ENCODE peak calls at places on chromosome 1, in five cellular contexts. O is MCF 10A, Y is foreskin fibroblast, F is activated B cell treated with CpG ODN at 0.5 μM for 24 hours, T is RWPE1. P is an unnamed sample.

GRCh38 chr1:62407398-62408009 is 29.3 kb upstream of the USP1 start:
- DNase-seq in O (peak), Y (peak), F (no peak), T (peak), P (no peak)

GRCh38 chr1:237033804-237034203 is 8.2 kb upstream of the RYR2 start:
- DNase-seq in O (no peak), Y (no peak), F (no peak), T (no peak), P (no peak)

GRCh38 chr1:186828612-186829542 is at the start of gene PLA2G4A:
- DNase-seq in O (peak), Y (peak), F (no peak), T (peak), P (no peak)

GRCh38 chr1:11749203-11749689 is 12.7 kb upstream of the C1orf167 start:
- DNase-seq in O (peak), Y (peak), F (peak), T (peak), P (peak)

GRCh38 chr1:27360159-27361043 is 6.4 kb downstream of the MAP3K6 start:
- DNase-seq in O (no peak), Y (no peak), F (peak), T (no peak), P (peak)

GRCh38 chr1:230691615-230692014 is 22.3 kb downstream of the AGT start:
- DNase-seq in O (no peak), Y (no peak), F (no peak), T (no peak), P (no peak)

GRCh38 chr1:89841507-89841906 is 20.7 kb downstream of the LRRC8D start:
- DNase-seq in O (no peak), Y (no peak), F (no peak), T (no peak), P (no peak)

GRCh38 chr1:200223207-200223606 is 186.6 kb downstream of the ZNF281 start:
- DNase-seq in O (peak), Y (no peak), F (no peak), T (no peak), P (no peak)

GRCh38 chr1:62685431-62685859 is 2.7 kb downstream of the DOCK7 start:
- DNase-seq in O (no peak), Y (peak), F (no peak), T (peak), P (no peak)

GRCh38 chr1:159188375-159188788 is 16.3 kb upstream of the ACKR1 start:
- DNase-seq in O (no peak), Y (peak), F (peak), T (peak), P (peak)

GRCh38 chr1:201696217-201696761 is 132.7 kb upstream of the IPO9 start:
- DNase-seq in O (peak), Y (peak), F (no peak), T (peak), P (peak)

GRCh38 chr1:30474818-30475200 is 248.6 kb downstream of the MATN1 start:
- DNase-seq in O (no peak), Y (no peak), F (no peak), T (no peak), P (no peak)

GRCh38 chr1:182716740-182717720 is 32.6 kb upstream of the RGS8 start:
- DNase-seq in O (no peak), Y (no peak), F (no peak), T (no peak), P (no peak)

GRCh38 chr1:182169203-182169602 is 107.7 kb upstream of the ZNF648 start:
- DNase-seq in O (no peak), Y (no peak), F (no peak), T (no peak), P (no peak)

GRCh38 chr1:21926065-21926464 is 11.0 kb downstream of the HSPG2 start:
- DNase-seq in O (no peak), Y (no peak), F (no peak), T (no peak), P (no peak)

GRCh38 chr1:25805863-25806225 is 5.9 kb downstream of the SELENON start:
- DNase-seq in O (no peak), Y (peak), F (no peak), T (no peak), P (no peak)

GRCh38 chr1:215523128-215523861 is 43.8 kb upstream of the KCTD3 start:
- DNase-seq in O (no peak), Y (peak), F (no peak), T (no peak), P (no peak)

GRCh38 chr1:59701376-59701775 is 113.4 kb upstream of the HOOK1 start:
- DNase-seq in O (no peak), Y (peak), F (no peak), T (no peak), P (no peak)

GRCh38 chr1:234541281-234541975 is 62.4 kb upstream of the TARBP1 start:
- DNase-seq in O (peak), Y (peak), F (no peak), T (peak), P (no peak)

GRCh38 chr1:157995575-157996169 is 2.2 kb downstream of the KIRREL1 start:
- DNase-seq in O (no peak), Y (no peak), F (no peak), T (no peak), P (no peak)

GRCh38 chr1:204830671-204831585 is 39.7 kb upstream of the NFASC start:
- DNase-seq in O (no peak), Y (no peak), F (no peak), T (no peak), P (no peak)

GRCh38 chr1:229863651-229864545 is 203.1 kb upstream of the GALNT2 start:
- DNase-seq in O (no peak), Y (no peak), F (no peak), T (no peak), P (no peak)

GRCh38 chr1:59730759-59731478 is 83.8 kb upstream of the HOOK1 start:
- DNase-seq in O (peak), Y (peak), F (no peak), T (peak), P (no peak)

GRCh38 chr1:221715321-221716169 is 26.3 kb downstream of the DUSP10 start:
- DNase-seq in O (peak), Y (no peak), F (no peak), T (no peak), P (peak)

GRCh38 chr1:199774433-199775089 is 252.9 kb upstream of the NR5A2 start:
- DNase-seq in O (peak), Y (peak), F (no peak), T (peak), P (no peak)

GRCh38 chr1:61238371-61238689 is 156.0 kb downstream of the NFIA start:
- DNase-seq in O (no peak), Y (no peak), F (no peak), T (no peak), P (no peak)

GRCh38 chr1:195577748-195578147 is 1030.5 kb downstream of the KCNT2 start:
- DNase-seq in O (no peak), Y (no peak), F (no peak), T (no peak), P (no peak)

GRCh38 chr1:185066181-185066580 is 20.8 kb downstream of the RNF2 start:
- DNase-seq in O (no peak), Y (no peak), F (no peak), T (no peak), P (no peak)

DNA sequence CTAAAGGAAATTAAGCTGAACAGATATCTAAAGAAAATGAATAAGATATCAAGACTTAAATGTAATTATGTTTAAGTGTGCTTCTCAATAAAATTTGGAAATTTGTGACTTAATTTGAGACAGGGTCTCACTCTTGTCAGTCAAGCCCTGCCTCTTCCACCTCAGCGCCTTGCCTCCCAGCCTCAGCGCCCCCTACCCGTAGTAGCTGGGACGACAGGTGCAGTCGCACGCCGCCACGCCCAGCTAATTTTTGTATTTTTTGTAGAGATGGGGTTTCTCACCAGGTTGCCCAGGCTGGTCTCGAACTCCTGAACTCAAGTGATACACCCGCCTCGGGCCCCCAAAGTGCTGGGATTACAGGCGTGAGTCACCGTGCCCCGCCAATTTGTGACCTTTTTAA is 117.0 kb downstream of the CLEC20A start:
- DNase-seq in O (no peak), Y (no peak), F (no peak), T (no peak), P (peak)
- TF ChIP-seq CTCF in O (no peak), Y (no peak), F (no peak), T (no peak), P (peak)

DNA sequence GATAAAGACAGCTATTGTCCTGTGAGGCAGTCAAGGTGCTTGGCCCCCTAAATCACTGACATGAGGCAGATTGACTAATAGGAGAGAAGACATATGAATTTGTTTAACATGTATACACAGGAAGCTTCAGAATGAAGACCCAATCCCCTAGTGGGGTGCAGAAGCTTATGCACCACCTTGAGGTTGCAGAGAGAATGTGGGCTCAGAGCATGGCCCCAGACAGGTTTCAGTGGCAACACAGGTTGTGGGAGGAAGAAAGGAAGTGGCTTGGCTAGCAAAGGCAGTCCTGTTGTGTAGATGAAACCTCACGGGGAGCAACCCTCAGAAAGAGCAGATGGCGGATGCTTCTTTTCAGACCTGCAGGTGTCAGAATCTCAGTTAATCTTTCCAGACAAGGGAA is 37.0 kb upstream of the PARP1 start:
- DNase-seq in O (no peak), Y (no peak), F (no peak), T (no peak), P (no peak)
- TF ChIP-seq CTCF in O (no peak), Y (no peak), F (no peak), T (no peak), P (no peak)

DNA sequence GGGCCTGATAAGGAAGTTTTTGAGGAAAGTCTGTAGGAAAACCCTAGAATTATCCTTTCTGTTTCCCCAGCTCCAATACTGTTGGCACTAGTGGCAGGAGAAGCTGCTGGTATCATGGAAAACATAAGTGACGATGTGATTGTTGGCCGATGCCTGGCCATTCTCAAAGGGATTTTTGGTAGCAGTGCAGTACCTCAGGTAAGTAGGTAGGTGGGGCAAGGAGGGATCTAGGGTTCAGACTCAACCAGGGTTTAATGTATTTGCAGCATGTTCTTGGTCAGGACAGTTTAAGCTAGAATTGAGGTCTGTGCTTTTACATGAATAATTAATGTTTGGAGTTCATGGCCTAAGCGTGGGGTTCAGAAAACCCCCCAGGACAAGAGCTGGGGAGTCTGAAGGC is 62.1 kb downstream of the KDM1A start:
- DNase-seq in O (no peak), Y (no peak), F (no peak), T (peak), P (no peak)
- TF ChIP-seq CTCF in O (no peak), Y (no peak), F (no peak), T (no peak), P (no peak)

GRCh38 chr1:180917306-180918065 is 4.8 kb downstream of the KIAA1614 start:
- DNase-seq in O (peak), Y (peak), F (no peak), T (no peak), P (no peak)
- TF ChIP-seq CTCF in O (no peak), Y (no peak), F (no peak), T (no peak), P (no peak)

DNA sequence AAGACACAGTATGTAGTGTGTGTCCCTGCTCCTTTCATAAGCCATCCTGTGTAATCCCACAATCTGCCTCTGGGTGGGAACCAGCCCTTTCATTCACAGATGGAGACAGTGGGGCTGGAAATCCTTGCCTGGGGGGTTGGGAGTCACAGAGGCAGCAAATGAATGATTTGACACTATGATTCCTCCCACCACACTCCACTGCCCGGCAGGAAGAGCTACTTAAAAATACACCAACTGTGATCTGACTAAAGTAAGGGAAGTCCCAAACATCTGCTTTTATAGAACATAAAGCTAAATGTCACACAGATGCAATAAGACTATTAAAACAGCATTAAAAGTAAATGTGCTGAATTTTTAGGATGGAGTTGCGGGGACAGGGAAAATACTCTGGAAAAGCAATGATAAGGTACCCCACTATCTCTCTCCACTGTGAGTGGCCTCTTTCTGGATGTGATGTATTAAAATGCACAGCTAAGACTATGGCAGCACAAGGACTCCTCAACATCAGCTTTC is 4.3 kb downstream of the PARP1 start:
- DNase-seq in O (peak), Y (peak), F (no peak), T (peak), P (peak)
- TF ChIP-seq CTCF in O (no peak), Y (peak), F (no peak), T (no peak), P (peak)

DNA sequence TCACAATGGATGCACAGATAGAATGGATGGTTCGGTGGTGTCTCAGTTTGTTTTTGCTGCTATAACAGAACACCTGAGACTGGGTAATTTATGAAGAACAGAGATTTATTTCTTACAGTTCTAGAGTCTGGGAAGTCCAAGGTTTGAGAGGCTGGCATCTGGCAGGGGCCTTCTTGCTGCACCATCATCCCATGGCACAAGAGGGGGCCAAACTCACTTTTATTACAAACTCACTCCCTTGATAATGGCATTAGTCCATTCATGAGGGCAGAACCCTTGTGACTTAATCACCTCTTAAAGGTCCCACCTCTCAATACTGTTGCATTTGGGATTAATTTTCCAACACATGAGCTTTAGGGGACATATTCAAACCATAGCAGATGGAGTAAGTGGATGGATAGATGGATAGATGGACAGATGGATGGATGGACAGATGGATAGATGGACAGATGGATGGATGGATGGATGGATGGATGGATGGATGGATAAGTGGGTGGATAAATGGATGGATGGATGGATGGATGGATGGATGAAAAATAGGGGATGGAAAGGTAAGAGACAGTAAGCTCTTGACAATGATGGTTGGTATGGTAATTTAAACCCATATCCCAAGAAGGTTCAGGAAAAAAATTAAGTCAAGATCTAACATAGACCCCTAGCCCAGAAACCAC is 16.5 kb downstream of the CAMK2N1 start:
- DNase-seq in O (no peak), Y (no peak), F (no peak), T (no peak), P (no peak)
- TF ChIP-seq CTCF in O (no peak), Y (no peak), F (no peak), T (no peak), P (no peak)

GRCh38 chr1:207321045-207321789 is at the start of gene CD55:
- DNase-seq in O (peak), Y (peak), F (peak), T (peak), P (peak)
- TF ChIP-seq CTCF in O (peak), Y (peak), F (no peak), T (peak), P (no peak)